ENCODE peak calls at places on chromosomes 16 and 17, in four cellular contexts. H is WTC11, G is SK-N-SH, E is K562. Y is an unnamed sample.

GRCh38 chr17:76390003-76390421 is 5.6 kb downstream of the SPHK1 start:
- DNase-seq in H (peak), G (no peak), E (no peak), Y (no peak)

GRCh38 chr16:9422769-9423513 is 331.5 kb downstream of the HAPSTR1 start:
- DNase-seq in H (no peak), G (no peak), E (no peak), Y (no peak)

GRCh38 chr17:5416886-5417285 is 2.6 kb downstream of the NUP88 start:
- DNase-seq in H (no peak), G (no peak), E (no peak), Y (no peak)

GRCh38 chr16:12160249-12160648 is 183.7 kb downstream of the SNX29 start:
- DNase-seq in H (no peak), G (no peak), E (no peak), Y (no peak)

GRCh38 chr16:51407921-51408320 is 256.9 kb upstream of the SALL1 start:
- DNase-seq in H (no peak), G (no peak), E (no peak), Y (no peak)

GRCh38 chr17:74531231-74531761 is at the start of gene CD300LB:
- DNase-seq in H (no peak), G (no peak), E (no peak), Y (no peak)

GRCh38 chr16:12231666-12232065 is 255.1 kb downstream of the SNX29 start:
- DNase-seq in H (no peak), G (no peak), E (no peak), Y (no peak)

GRCh38 chr17:4514206-4514605 is 15.5 kb downstream of the SPNS2 start:
- DNase-seq in H (no peak), G (no peak), E (no peak), Y (no peak)

GRCh38 chr17:73901661-73902415 is 257.6 kb upstream of the SDK2 start:
- DNase-seq in H (peak), G (no peak), E (no peak), Y (no peak)

GRCh38 chr17:12389421-12389820 is 276.3 kb upstream of the MYOCD start:
- DNase-seq in H (no peak), G (no peak), E (no peak), Y (no peak)

GRCh38 chr17:79500738-79501533 is 109.9 kb downstream of the RBFOX3 start:
- DNase-seq in H (no peak), G (no peak), E (peak), Y (no peak)

GRCh38 chr17:61635913-61636432 is 45.0 kb upstream of the NACA2 start:
- DNase-seq in H (peak), G (peak), E (peak), Y (peak)

GRCh38 chr16:12062343-12063003 is 85.9 kb downstream of the SNX29 start:
- DNase-seq in H (no peak), G (no peak), E (no peak), Y (no peak)

GRCh38 chr17:44797809-44798208 is 32.3 kb downstream of the GJC1 start:
- DNase-seq in H (no peak), G (no peak), E (no peak), Y (no peak)

GRCh38 chr17:68981288-68981687 is 26.1 kb upstream of the ABCA8 start:
- DNase-seq in H (no peak), G (no peak), E (no peak), Y (peak)

GRCh38 chr17:78933959-78934568 is 8.9 kb upstream of the TIMP2 start:
- DNase-seq in H (peak), G (peak), E (no peak), Y (no peak)

GRCh38 chr17:794876-795275 is 12.7 kb downstream of the MRM3 start:
- DNase-seq in H (peak), G (peak), E (peak), Y (no peak)

GRCh38 chr17:74361613-74362391 is at the start of gene BTBD17:
- DNase-seq in H (peak), G (peak), E (peak), Y (no peak)

GRCh38 chr17:48055531-48056245 is 7.5 kb downstream of the NFE2L1 start:
- DNase-seq in H (peak), G (no peak), E (no peak), Y (peak)

GRCh38 chr17:3770471-3770870 is 30.5 kb downstream of the ITGAE start:
- DNase-seq in H (no peak), G (no peak), E (no peak), Y (no peak)

GRCh38 chr16:79159650-79160049 is 440.9 kb downstream of the MAF start:
- DNase-seq in H (no peak), G (no peak), E (no peak), Y (no peak)

GRCh38 chr17:51805220-51805619 is 353.3 kb downstream of the CA10 start:
- DNase-seq in H (no peak), G (no peak), E (no peak), Y (no peak)

GRCh38 chr17:37259030-37259735 is 116.6 kb upstream of the C17orf78 start:
- DNase-seq in H (no peak), G (no peak), E (no peak), Y (no peak)

GRCh38 chr17:57732062-57732461 is 13.0 kb downstream of the CCDC182 start:
- DNase-seq in H (no peak), G (no peak), E (no peak), Y (no peak)

GRCh38 chr17:12648498-12648897 is 17.2 kb upstream of the MYOCD start:
- DNase-seq in H (no peak), G (no peak), E (no peak), Y (no peak)

GRCh38 chr16:58533751-58534470 is 18.6 kb downstream of the SETD6 start:
- DNase-seq in H (no peak), G (no peak), E (no peak), Y (no peak)

GRCh38 chr17:79388556-79389295 is 222.1 kb downstream of the RBFOX3 start:
- DNase-seq in H (peak), G (peak), E (peak), Y (no peak)

GRCh38 chr17:2191785-2192184 is 111.8 kb downstream of the SMG6 start:
- DNase-seq in H (no peak), G (no peak), E (no peak), Y (no peak)

GRCh38 chr17:3447625-3448024 is 14.0 kb upstream of the OR1E2 start:
- DNase-seq in H (peak), G (no peak), E (peak), Y (no peak)

GRCh38 chr16:66472961-66473610 is 46.0 kb downstream of the BEAN1 start:
- DNase-seq in H (no peak), G (no peak), E (no peak), Y (no peak)

GRCh38 chr16:66271074-66272060 is 95.1 kb upstream of the CDH5 start:
- DNase-seq in H (no peak), G (no peak), E (no peak), Y (no peak)

GRCh38 chr16:59290718-59291117 is 556.6 kb upstream of the GOT2 start:
- DNase-seq in H (no peak), G (no peak), E (no peak), Y (no peak)

GRCh38 chr17:19332371-19333131 is 30.0 kb downstream of the B9D1 start:
- DNase-seq in H (no peak), G (peak), E (no peak), Y (no peak)

DNA sequence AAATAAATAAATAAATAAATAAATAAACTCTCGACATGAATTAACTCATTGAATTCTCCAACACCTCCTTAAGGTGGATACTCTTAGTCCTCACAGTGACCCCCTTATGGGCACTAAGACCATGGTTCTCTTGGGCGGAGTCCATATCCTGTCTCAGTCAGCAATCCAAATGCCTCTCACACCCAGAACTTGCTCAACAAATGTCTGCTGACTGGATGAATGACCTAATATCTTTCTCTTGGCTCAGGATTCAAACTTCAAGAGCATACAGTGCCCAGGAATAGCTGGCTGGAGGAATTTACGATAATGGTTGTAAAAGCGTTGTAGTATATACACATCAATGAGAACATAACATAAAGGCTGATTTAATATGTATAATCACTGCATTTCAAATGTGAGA is 6.8 kb upstream of the UBB start:
- DNase-seq in H (no peak), G (no peak), E (no peak), Y (no peak)
- TF ChIP-seq USF1 in H (no peak), G (no peak), E (no peak), Y (no peak)

GRCh38 chr16:24921229-24921628 is 75.5 kb downstream of the SLC5A11 start:
- DNase-seq in H (no peak), G (no peak), E (no peak), Y (no peak)
- TF ChIP-seq USF1 in H (no peak), G (no peak), E (no peak), Y (no peak)

DNA sequence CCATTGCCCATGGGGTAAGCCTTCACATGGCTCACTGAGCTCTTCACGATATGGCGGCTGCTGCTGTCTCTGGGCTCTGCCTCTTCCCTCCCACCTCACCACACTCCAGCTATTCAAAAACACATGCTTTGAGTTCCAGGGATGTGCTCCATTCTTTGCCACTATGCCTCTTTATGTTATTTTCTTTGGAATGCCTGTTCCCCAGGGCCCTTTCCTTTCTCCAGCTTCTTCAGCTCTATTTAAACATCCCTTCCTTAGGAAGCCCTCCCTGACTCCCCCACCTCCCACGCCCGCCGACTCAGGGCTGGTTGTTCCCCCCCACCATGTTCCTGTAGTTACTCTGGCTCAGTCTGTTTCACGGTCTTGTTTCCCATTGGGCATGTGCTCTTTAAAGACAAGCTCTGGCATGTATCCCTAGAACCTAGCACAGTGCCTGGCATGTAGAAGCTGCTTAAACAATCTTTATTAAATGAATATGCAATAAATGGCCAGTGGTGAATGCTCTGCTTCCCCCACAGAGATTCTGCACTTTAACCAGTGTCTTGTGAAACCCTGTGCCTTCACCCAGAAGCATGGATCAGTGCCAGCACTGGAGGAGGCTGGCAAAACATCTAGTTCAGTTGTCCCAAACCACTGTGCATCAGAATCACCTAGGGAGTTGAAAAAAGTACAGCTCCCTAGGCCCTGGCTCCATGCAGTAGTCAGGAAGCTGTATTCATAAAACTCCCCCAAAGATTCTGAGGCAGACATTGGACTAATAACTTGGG is 6.9 kb downstream of the MYCBPAP start:
- DNase-seq in H (no peak), G (no peak), E (no peak), Y (no peak)
- TF ChIP-seq USF1 in H (no peak), G (no peak), E (no peak), Y (no peak)

GRCh38 chr16:50024207-50024606 is 818 bp upstream of the CNEP1R1 start:
- DNase-seq in H (no peak), G (no peak), E (no peak), Y (no peak)

GRCh38 chr16:50027829-50028228 is 2.8 kb downstream of the CNEP1R1 start:
- DNase-seq in H (no peak), G (no peak), E (no peak), Y (no peak)

GRCh38 chr16:50024684-50025543 is at the start of gene CNEP1R1:
- DNase-seq in H (peak), G (peak), E (peak), Y (peak)

GRCh38 chr16:50023626-50024025 is 1.4 kb upstream of the CNEP1R1 start:
- DNase-seq in H (no peak), G (no peak), E (no peak), Y (no peak)

GRCh38 chr16:50025544-50025931 is 513 bp downstream of the CNEP1R1 start:
- DNase-seq in H (no peak), G (no peak), E (peak), Y (no peak)
- TF ChIP-seq USF1 in H (no peak), G (no peak), E (no peak), Y (no peak)